ENCODE peak calls at places on chromosomes 16 and 17, in six cellular contexts. P is NCI-H460, W is ELF-1, X is B cell, Q is COR-L47, Z is mammary epithelial cell. A is an unnamed sample.

GRCh38 chr17:39813631-39814030 is 50.5 kb downstream of the IKZF3 start:
- DNase-seq in P (no peak), W (no peak), X (no peak), Q (no peak), Z (no peak), A (no peak)

GRCh38 chr17:72205801-72206200 is 85.0 kb downstream of the SOX9 start:
- DNase-seq in P (no peak), W (no peak), X (no peak), Q (no peak), Z (no peak), A (no peak)

GRCh38 chr17:77875881-77876509 is 82.5 kb upstream of the TNRC6C start:
- DNase-seq in P (peak; percentile 88), W (no peak), X (peak; percentile 80), Q (no peak), Z (peak; percentile 38), A (no peak)

GRCh38 chr17:6163632-6164319 is 93.6 kb downstream of the WSCD1 start:
- DNase-seq in P (no peak), W (no peak), X (no peak), Q (no peak), Z (peak; percentile 32), A (no peak)

GRCh38 chr16:30941600-30942420 is 7.1 kb upstream of the ORAI3 start:
- DNase-seq in P (peak; percentile 78), W (peak; percentile 92), X (peak; percentile 88), Q (peak; percentile 60), Z (peak; percentile 67), A (peak; percentile 44)

GRCh38 chr16:89138513-89138795 is 33.1 kb upstream of the CDH15 start:
- DNase-seq in P (no peak), W (no peak), X (no peak), Q (no peak), Z (no peak), A (no peak)

GRCh38 chr16:20883554-20884239 is 16.5 kb downstream of the DCUN1D3 start:
- DNase-seq in P (no peak), W (no peak), X (no peak), Q (no peak), Z (no peak), A (no peak)

GRCh38 chr16:57985204-57986121 is 14.5 kb upstream of the CNGB1 start:
- DNase-seq in P (no peak), W (peak; percentile 43), X (peak; percentile 80), Q (no peak), Z (no peak), A (no peak)

GRCh38 chr17:51085150-51085805 is 35.4 kb downstream of the SPAG9 start:
- DNase-seq in P (no peak), W (no peak), X (no peak), Q (no peak), Z (peak; percentile 41), A (peak; percentile 23)

GRCh38 chr17:61805399-61805798 is 57.9 kb downstream of the BRIP1 start:
- DNase-seq in P (no peak), W (no peak), X (no peak), Q (no peak), Z (peak; percentile 58), A (peak; percentile 68)

GRCh38 chr17:62703776-62704380 is 76.4 kb downstream of the MRC2 start:
- DNase-seq in P (peak; percentile 65), W (peak; percentile 79), X (peak; percentile 87), Q (peak; percentile 35), Z (peak; percentile 69), A (no peak)

GRCh38 chr17:27446569-27447301 is 9.5 kb upstream of the KSR1 start:
- DNase-seq in P (peak; percentile 7), W (no peak), X (no peak), Q (no peak), Z (peak; percentile 80), A (peak; percentile 26)

GRCh38 chr17:30236807-30237206 is 1.3 kb upstream of the SLC6A4 start:
- DNase-seq in P (peak; percentile 42), W (peak; percentile 84), X (peak; percentile 54), Q (no peak), Z (peak; percentile 30), A (peak; percentile 38)

GRCh38 chr16:2838928-2839327 is 8.8 kb downstream of the ZG16B start:
- DNase-seq in P (peak; percentile 41), W (peak; percentile 85), X (no peak), Q (peak; percentile 56), Z (peak; percentile 69), A (peak; percentile 50)

A was measured in foreskin keratinocyte.